ENCODE peak calls at places on chromosome 11, in seven cellular contexts. S is activated T-helper 1 cell treated with Interleukin-2 at 50 U/mL for 16 hours; H is globus pallidus; Y is activated CD8-positive, alpha-beta memory T cell treated with anti-CD3 and anti-CD28 coated beads, Interleukin-2, amount 50 U/mL, for 4 hours; R is GOT3; J is immature natural killer cell; E is EL. C is an unnamed sample.

GRCh38 chr11:134532176-134532920 is 120.3 kb upstream of the B3GAT1 start:
- DNase-seq in S (no peak), H (no peak), Y (no peak), R (no peak), J (no peak), E (no peak), C (no peak)

GRCh38 chr11:35605691-35606090 is 12.6 kb upstream of the FJX1 start:
- DNase-seq in S (no peak), H (peak; percentile 76), Y (no peak), R (no peak), J (no peak), E (no peak), C (no peak)

GRCh38 chr11:17013548-17014320 is 480 bp downstream of the PLEKHA7 start:
- DNase-seq in S (no peak), H (no peak), Y (no peak), R (no peak), J (no peak), E (no peak), C (peak; percentile 31)

GRCh38 chr11:77066229-77067023 is at the start of gene CAPN5:
- DNase-seq in S (peak; percentile 78), H (peak; percentile 93), Y (peak; percentile 88), R (peak; percentile 73), J (peak; percentile 88), E (peak; percentile 94), C (peak; percentile 88)

GRCh38 chr11:27204527-27204926 is 158.5 kb downstream of the CCDC34 start:
- DNase-seq in S (no peak), H (no peak), Y (no peak), R (no peak), J (no peak), E (peak; percentile 19), C (no peak)

GRCh38 chr11:61701298-61701993 is 21.3 kb downstream of the DAGLA start:
- DNase-seq in S (no peak), H (no peak), Y (no peak), R (no peak), J (no peak), E (peak; percentile 33), C (no peak)

GRCh38 chr11:72578541-72578940 is 95.7 kb downstream of the PDE2A start:
- DNase-seq in S (no peak), H (no peak), Y (peak; percentile 6), R (no peak), J (no peak), E (no peak), C (no peak)

GRCh38 chr11:119493712-119494111 is 70.7 kb upstream of the THY1 start:
- DNase-seq in S (no peak), H (no peak), Y (no peak), R (no peak), J (no peak), E (peak; percentile 17), C (no peak)

GRCh38 chr11:70637949-70638598 is 239.7 kb downstream of the CTTN start:
- DNase-seq in S (no peak), H (peak; percentile 86), Y (no peak), R (no peak), J (no peak), E (no peak), C (no peak)

GRCh38 chr11:70467196-70468085 is 69.1 kb downstream of the CTTN start:
- DNase-seq in S (no peak), H (peak; percentile 53), Y (no peak), R (no peak), J (peak; percentile 6), E (peak; percentile 45), C (peak; percentile 21)